ENCODE peak calls at places on chromosome 2, in five cellular contexts. N is fibroblast of lung, A is tibial artery, J is HCT116, X is colonic mucosa. B is an unnamed sample.

GRCh38 chr2:56770490-56770889 is 586.7 kb downstream of the CCDC85A start:
- DNase-seq in A (no peak), X (no peak), J (no peak), N (no peak), B (no peak)

GRCh38 chr2:238240761-238241711 is 1.2 kb upstream of the HES6 start:
- DNase-seq in A (no peak), X (peak; percentile 77), N (peak; percentile 33), J (peak; percentile 41), B (peak; percentile 63)

GRCh38 chr2:176093145-176093888 is 796 bp downstream of the HOXD13 start:
- DNase-seq in A (no peak), J (no peak), N (no peak), X (no peak), B (no peak)

GRCh38 chr2:140344842-140345241 is 1564.7 kb upstream of the NXPH2 start:
- DNase-seq in J (no peak), N (no peak), A (no peak), X (no peak), B (no peak)

GRCh38 chr2:212908031-212908430 is 243.4 kb downstream of the IKZF2 start:
- DNase-seq in X (no peak), A (no peak), J (no peak), N (peak; percentile 37), B (no peak)

GRCh38 chr2:232901711-232902578 is 31.9 kb downstream of the SNORC start:
- DNase-seq in J (peak; percentile 83), N (peak; percentile 88), A (no peak), X (no peak), B (no peak)

GRCh38 chr2:95303191-95303914 is 6.2 kb downstream of the KCNIP3 start:
- DNase-seq in J (no peak), N (no peak), A (no peak), X (no peak), B (no peak)

GRCh38 chr2:233197022-233197421 is 54.5 kb upstream of the ATG16L1 start:
- DNase-seq in J (no peak), X (no peak), N (no peak), A (no peak), B (no peak)

GRCh38 chr2:240565267-240566202 is 2.7 kb upstream of the RNPEPL1 start:
- DNase-seq in J (peak; percentile 87), X (peak; percentile 89), A (peak; percentile 78), N (no peak), B (peak; percentile 52)

GRCh38 chr2:172845008-172845670 is 109.5 kb downstream of the RAPGEF4 start:
- DNase-seq in N (no peak), X (no peak), J (no peak), A (no peak), B (no peak)

GRCh38 chr2:71564790-71565189 is 111.4 kb downstream of the DYSF start:
- DNase-seq in J (no peak), N (no peak), A (no peak), X (no peak), B (no peak)

GRCh38 chr2:218745559-218746469 is 35.2 kb downstream of the TTLL4 start:
- DNase-seq in J (peak; percentile 12), X (no peak), A (no peak), N (peak; percentile 39), B (peak; percentile 87)

GRCh38 chr2:181114021-181114420 is 133.6 kb downstream of the UBE2E3 start:
- DNase-seq in N (no peak), X (no peak), J (no peak), A (no peak), B (no peak)

GRCh38 chr2:84170979-84171378 is 288.1 kb downstream of the SUCLG1 start:
- DNase-seq in N (no peak), X (no peak), A (no peak), J (no peak), B (no peak)

GRCh38 chr2:143607446-143608110 is 478.4 kb downstream of the ARHGAP15 start:
- DNase-seq in X (no peak), A (no peak), J (no peak), N (peak; percentile 31), B (no peak)

GRCh38 chr2:26957041-26957440 is 13.4 kb upstream of the MAPRE3 start:
- DNase-seq in X (no peak), A (no peak), N (no peak), J (no peak), B (no peak)

GRCh38 chr2:177201919-177202346 is 10.7 kb upstream of the HNRNPA3 start:
- DNase-seq in J (no peak), A (no peak), N (no peak), X (no peak), B (no peak)

GRCh38 chr2:233912799-233913423 is 4.3 kb upstream of the TRPM8 start:
- DNase-seq in A (no peak), N (peak; percentile 31), X (peak; percentile 22), J (no peak), B (no peak)

GRCh38 chr2:178865121-178865520 is 57.9 kb upstream of the TTN start:
- DNase-seq in J (no peak), N (peak; percentile 69), A (no peak), X (no peak), B (no peak)

GRCh38 chr2:54558976-54559410 is 102.9 kb downstream of the SPTBN1 start:
- DNase-seq in N (no peak), A (no peak), J (no peak), X (no peak), B (no peak)

GRCh38 chr2:48248251-48248933 is 281.6 kb upstream of the STON1 start:
- DNase-seq in A (no peak), N (peak; percentile 93), J (peak; percentile 60), X (no peak), B (no peak)

GRCh38 chr2:133847591-133847990 is 279.3 kb upstream of the NCKAP5 start:
- DNase-seq in X (no peak), N (no peak), A (no peak), J (no peak), B (no peak)

GRCh38 chr2:239192456-239192855 is 208.4 kb downstream of the HDAC4 start:
- DNase-seq in J (no peak), A (peak; percentile 10), X (no peak), N (no peak), B (no peak)

GRCh38 chr2:79040967-79041582 is 15.6 kb downstream of the REG3G start:
- DNase-seq in A (no peak), N (no peak), X (no peak), J (no peak), B (no peak)

GRCh38 chr2:27809761-27810241 is 38.3 kb downstream of the MRPL33 start:
- DNase-seq in J (no peak), X (no peak), A (no peak), N (peak; percentile 78), B (no peak)

GRCh38 chr2:61670591-61671503 is 132.7 kb upstream of the XPO1 start:
- DNase-seq in X (peak; percentile 44), N (peak; percentile 51), J (no peak), A (peak; percentile 60), B (peak; percentile 28)

GRCh38 chr2:42569116-42569711 is 782 bp downstream of the MTA3 start:
- DNase-seq in A (peak; percentile 22), J (no peak), N (peak; percentile 47), X (peak; percentile 45), B (peak; percentile 12)

GRCh38 chr2:236768393-236769140 is 198.9 kb downstream of the ACKR3 start:
- DNase-seq in J (no peak), A (no peak), X (no peak), N (peak; percentile 90), B (no peak)

GRCh38 chr2:241011751-241012510 is 13.5 kb downstream of the SNED1 start:
- DNase-seq in N (no peak), J (no peak), X (no peak), A (no peak), B (peak; percentile 4)

GRCh38 chr2:42249887-42250286 is 80.7 kb downstream of the EML4 start:
- DNase-seq in N (no peak), A (no peak), J (no peak), X (peak; percentile 59), B (peak; percentile 7)

GRCh38 chr2:77192811-77193289 is 329.3 kb downstream of the LRRTM4 start:
- DNase-seq in J (no peak), N (no peak), A (no peak), X (no peak), B (no peak)

GRCh38 chr2:62304429-62305417 is 108.8 kb downstream of the B3GNT2 start:
- DNase-seq in J (peak; percentile 94), X (peak; percentile 86), A (peak; percentile 60), N (peak; percentile 86), B (peak; percentile 28)

GRCh38 chr2:74658516-74658915 is 4.5 kb downstream of the SEMA4F start:
- DNase-seq in X (no peak), J (no peak), N (peak; percentile 30), A (no peak), B (no peak)

DNA sequence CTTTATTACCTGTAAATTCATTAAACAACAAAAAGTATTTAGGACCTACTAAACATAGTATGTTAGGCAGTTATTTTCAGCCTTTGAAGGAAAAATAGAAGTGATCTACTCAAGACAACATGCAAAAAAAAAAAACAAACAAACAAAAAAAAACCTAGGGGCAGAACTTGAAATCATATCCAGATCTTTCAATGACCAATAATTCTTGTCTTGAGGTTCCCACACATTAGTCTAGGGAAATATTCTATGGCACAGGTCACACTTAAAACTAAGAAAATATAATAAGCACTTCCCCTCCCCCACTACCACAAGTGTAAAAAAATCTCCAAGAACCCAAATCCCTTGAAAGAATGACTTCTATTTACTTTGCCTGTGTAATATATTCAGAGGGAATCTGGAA is 3.6 kb downstream of the PELI1 start:
- DNase-seq in N (no peak), J (no peak), X (no peak), A (no peak), B (no peak)
- H3K4me3 ChIP-seq in N (no peak overlapping the region), J (no peak overlapping the region), X (no peak overlapping the region), A (peak overlapping the region; percentile 28), B (no peak overlapping the region)

GRCh38 chr2:100822587-100823248 is 2.8 kb downstream of the NPAS2 start:
- DNase-seq in N (peak; percentile 75), J (no peak), A (no peak), X (no peak), B (no peak)
- H3K27me3 ChIP-seq in N (no peaks in the 10 kb centered on the region), J (no peaks in the 10 kb centered on the region), A (no peaks in the 10 kb centered on the region), X (no peaks in the 10 kb centered on the region), B (no peaks in the 10 kb centered on the region)

GRCh38 chr2:150355440-150355839 is 132.0 kb downstream of the RND3 start:
- DNase-seq in A (no peak), N (no peak), J (no peak), X (no peak), B (no peak)
- TF ChIP-seq CTCF in A (no peak), N (no peak), J (no peak), X (no peak), B (no peak)

GRCh38 chr2:36561223-36561944 is 36.6 kb downstream of the FEZ2 start:
- DNase-seq in X (peak; percentile 61), J (peak; percentile 88), A (no peak), N (peak; percentile 86), B (no peak)

GRCh38 chr2:36564377-36564930 is 33.5 kb downstream of the FEZ2 start:
- DNase-seq in N (no peak), A (no peak), J (no peak), X (no peak), B (no peak)

GRCh38 chr2:36560726-36561125 is 37.2 kb downstream of the FEZ2 start:
- DNase-seq in A (no peak), N (no peak), J (no peak), X (no peak), B (no peak)

GRCh38 chr2:36562973-36563532 is 34.9 kb downstream of the FEZ2 start:
- DNase-seq in N (peak; percentile 72), X (no peak), A (no peak), J (no peak), B (no peak)

DNA sequence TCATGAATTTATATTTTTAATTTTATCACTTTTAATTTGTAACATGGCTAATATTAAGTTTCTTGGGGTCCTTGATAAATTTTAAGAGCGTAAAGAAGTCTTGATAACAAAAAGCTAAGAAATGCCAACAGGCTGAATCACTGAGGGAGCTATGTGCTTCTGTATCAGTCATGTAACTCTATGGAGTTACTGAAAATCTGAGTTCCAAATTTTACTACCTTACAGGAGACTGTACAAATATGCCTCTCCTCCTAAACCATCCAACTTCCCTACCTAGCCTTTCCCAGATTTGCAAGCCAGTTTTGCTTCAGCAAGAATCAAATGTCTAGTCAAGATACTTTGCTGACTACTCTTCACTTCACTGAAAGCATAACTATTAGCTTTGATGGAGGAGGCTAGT is 35.7 kb downstream of the FEZ2 start:
- DNase-seq in J (no peak), X (no peak), N (peak; percentile 53), A (no peak), B (no peak)
- H3K4me3 ChIP-seq in J (no peak overlapping the region), X (no peak overlapping the region), N (no peak overlapping the region), A (no peak overlapping the region), B (no peak overlapping the region)

B was measured in prostate gland.